ENCODE peak calls at places on chromosomes 4 and X, in four cellular contexts. E, V, I and U are unnamed samples.

GRCh38 chr4:171588146-171588545 is 225.1 kb upstream of the GALNTL6 start:
- DNase-seq in V (no peak), I (no peak), E (no peak), U (no peak)

GRCh38 chr4:187940299-187940698 is 55.3 kb upstream of the ZFP42 start:
- DNase-seq in I (no peak), E (no peak), V (no peak), U (no peak)

GRCh38 chr4:184347251-184348239 is 126.8 kb downstream of the IRF2 start:
- DNase-seq in I (no peak), E (peak), V (peak), U (no peak)

GRCh38 chrX:23838953-23839352 is 56.0 kb downstream of the SAT1 start:
- DNase-seq in E (no peak), V (no peak), I (no peak), U (no peak)

GRCh38 chr4:33961751-33962150 is 2282.6 kb downstream of the ARAP2 start:
- DNase-seq in I (no peak), V (no peak), E (no peak), U (no peak)

GRCh38 chr4:83282049-83282535 is 2.5 kb downstream of the COQ2 start:
- DNase-seq in E (no peak), I (no peak), V (peak), U (peak)

GRCh38 chr4:27861802-27862201 is 1001.2 kb downstream of the STIM2 start:
- DNase-seq in E (no peak), V (no peak), I (no peak), U (no peak)

GRCh38 chr4:30767147-30767546 is 47.0 kb downstream of the PCDH7 start:
- DNase-seq in I (no peak), V (no peak), E (no peak), U (no peak)

GRCh38 chr4:81049861-81050423 is 19.4 kb downstream of the BMP3 start:
- DNase-seq in E (no peak), I (no peak), V (no peak), U (no peak)

GRCh38 chr4:54400802-54401201 is 171.7 kb downstream of the PDGFRA start:
- DNase-seq in E (no peak), I (no peak), V (peak), U (no peak)

GRCh38 chrX:47093248-47093647 is 15.0 kb downstream of the RGN start:
- DNase-seq in E (no peak), V (peak), I (no peak), U (peak)

GRCh38 chrX:134013092-134013497 is 27.7 kb upstream of the GPC3 start:
- DNase-seq in V (no peak), I (no peak), E (no peak), U (no peak)

GRCh38 chrX:71949363-71949762 is 38.7 kb downstream of the NHSL2 start:
- DNase-seq in V (no peak), I (no peak), E (no peak), U (no peak)

GRCh38 chrX:131747173-131747572 is 203.3 kb downstream of the OR13H1 start:
- DNase-seq in I (no peak), V (peak), E (peak), U (no peak)

GRCh38 chrX:83512111-83512510 is 4.0 kb downstream of the POU3F4 start:
- DNase-seq in E (no peak), V (no peak), I (no peak), U (no peak)

GRCh38 chrX:83509246-83509801 is 1.2 kb downstream of the POU3F4 start:
- DNase-seq in E (no peak), V (no peak), I (no peak), U (no peak)

GRCh38 chrX:83508526-83509245 is 596 bp downstream of the POU3F4 start:
- DNase-seq in I (no peak), E (no peak), V (no peak), U (no peak)

GRCh38 chrX:83511208-83511607 is 3.1 kb downstream of the POU3F4 start:
- DNase-seq in I (no peak), E (no peak), V (no peak), U (no peak)

GRCh38 chrX:83510466-83511181 is 2.5 kb downstream of the POU3F4 start:
- DNase-seq in V (no peak), E (no peak), I (no peak), U (no peak)
- TF ChIP-seq POLR2A in V (no peak), E (no peak), I (no peak), U (no peak)

GRCh38 chr4:24794916-24795665 is at the start of gene SOD3:
- DNase-seq in I (peak), E (no peak), V (no peak), U (peak)
- TF ChIP-seq POLR2A in I (peak), E (no peak), V (no peak), U (no peak)

GRCh38 chr4:153342751-153343552 is 1.5 kb upstream of the MND1 start:
- DNase-seq in I (no peak), V (no peak), E (no peak), U (no peak)

GRCh38 chr4:153346031-153346430 is 1.5 kb downstream of the MND1 start:
- DNase-seq in V (no peak), I (no peak), E (no peak), U (no peak)

GRCh38 chr4:153345011-153345981 is 808 bp downstream of the MND1 start:
- DNase-seq in I (no peak), V (peak), E (no peak), U (peak)

GRCh38 chr4:153346563-153346962 is 2.1 kb downstream of the MND1 start:
- DNase-seq in E (no peak), I (no peak), V (no peak), U (no peak)

DNA sequence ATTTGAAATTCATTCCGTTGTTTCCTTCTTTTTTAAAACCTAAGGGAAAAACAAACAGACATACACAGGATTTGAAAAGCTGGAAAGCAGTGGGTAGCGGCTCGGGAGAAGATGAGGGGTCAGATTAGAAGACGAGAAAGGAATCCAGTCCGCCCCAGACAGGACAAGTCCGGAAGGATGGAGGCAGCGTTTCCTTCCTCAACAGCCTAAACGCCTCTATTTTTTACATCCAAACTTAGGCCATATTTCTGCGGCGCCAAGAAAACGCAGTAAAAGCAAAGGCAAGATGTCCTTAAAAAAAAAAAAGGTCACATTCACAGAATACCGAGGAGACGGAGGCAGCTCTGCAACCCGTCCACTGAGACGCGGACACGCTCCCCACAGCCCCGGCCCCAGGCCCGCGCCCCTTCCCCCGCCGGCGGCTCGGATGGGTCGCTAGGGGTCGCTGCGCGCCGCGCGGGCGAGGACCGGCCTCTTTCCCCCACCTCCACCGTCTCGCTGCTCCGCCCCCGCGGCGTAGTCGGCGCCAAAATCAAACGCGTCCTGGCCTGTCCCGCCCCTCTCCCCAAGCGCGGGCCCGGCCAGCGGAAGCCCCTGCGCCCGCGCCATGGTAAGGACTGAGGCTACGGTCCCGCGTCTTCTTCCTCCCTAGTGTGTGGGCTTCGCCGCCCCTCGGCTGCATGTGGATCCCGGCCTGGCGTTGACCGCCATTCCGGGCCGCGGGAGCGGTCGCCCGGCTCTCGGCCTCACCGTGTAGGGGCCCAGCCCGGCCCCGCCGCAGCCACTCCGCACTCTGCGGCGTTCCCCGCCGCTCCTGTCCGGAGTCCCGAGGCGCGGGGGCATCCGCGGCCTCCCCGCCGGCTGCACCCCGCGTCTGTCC is at the start of gene MND1:
- DNase-seq in E (no peak), I (peak), V (peak), U (peak)
- TF ChIP-seq POLR2A in E (peak), I (no peak), V (peak), U (peak)

DNA sequence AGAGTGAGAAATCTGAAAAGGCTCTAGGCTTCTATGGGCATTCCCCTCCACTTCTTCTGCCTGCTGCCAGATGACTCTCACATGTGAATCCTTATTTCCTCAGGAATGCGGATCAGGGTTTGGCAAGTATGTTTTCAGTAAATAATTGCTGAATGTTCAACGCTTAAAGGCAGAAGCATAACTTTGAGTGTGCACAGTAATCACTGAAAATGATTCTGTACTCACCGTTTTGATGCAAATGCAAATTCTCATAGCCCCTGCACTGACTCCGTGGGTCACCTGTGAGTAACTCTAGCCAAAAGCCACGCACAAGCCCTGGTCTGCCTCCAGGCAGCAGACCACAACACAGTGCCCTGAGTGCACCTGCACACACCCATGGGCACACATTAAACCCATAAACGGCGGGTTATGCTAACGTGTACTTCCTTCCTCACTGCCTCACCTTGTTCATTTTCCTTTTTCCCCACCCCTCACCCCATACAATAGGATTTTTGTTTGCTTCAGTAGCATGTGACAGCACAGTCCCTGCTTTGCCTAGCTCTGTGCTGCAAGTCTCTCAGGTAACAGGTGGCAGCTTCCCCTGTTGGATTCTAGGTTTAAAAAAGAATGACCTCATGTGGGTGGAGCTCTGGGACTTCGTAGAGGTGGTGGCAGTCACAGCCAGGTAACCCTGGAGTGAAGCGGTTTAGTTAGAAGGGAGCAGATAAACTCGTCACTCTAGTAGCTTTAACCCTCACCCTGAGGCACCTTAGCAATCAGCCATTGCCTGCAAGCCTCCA is at the start of gene ARHGEF38:
- DNase-seq in V (peak), I (no peak), E (no peak), U (no peak)
- TF ChIP-seq POLR2A in V (no peak), I (no peak), E (no peak), U (no peak)

GRCh38 chr4:55406545-55406944 is 10.8 kb downstream of the TMEM165 start:
- DNase-seq in V (no peak), E (no peak), I (no peak), U (no peak)

GRCh38 chr4:55409468-55410171 is 13.9 kb downstream of the TMEM165 start:
- DNase-seq in I (no peak), V (no peak), E (peak), U (no peak)

GRCh38 chr4:55407764-55408163 is 12.0 kb downstream of the TMEM165 start:
- DNase-seq in E (no peak), V (no peak), I (no peak), U (no peak)

GRCh38 chr4:55405073-55405472 is 9.3 kb downstream of the TMEM165 start:
- DNase-seq in I (no peak), E (no peak), V (no peak), U (no peak)

GRCh38 chr4:55407119-55407518 is 11.4 kb downstream of the TMEM165 start:
- DNase-seq in V (no peak), I (no peak), E (no peak), U (no peak)
- TF ChIP-seq POLR2A in V (no peak), I (no peak), E (no peak), U (no peak)

DNA sequence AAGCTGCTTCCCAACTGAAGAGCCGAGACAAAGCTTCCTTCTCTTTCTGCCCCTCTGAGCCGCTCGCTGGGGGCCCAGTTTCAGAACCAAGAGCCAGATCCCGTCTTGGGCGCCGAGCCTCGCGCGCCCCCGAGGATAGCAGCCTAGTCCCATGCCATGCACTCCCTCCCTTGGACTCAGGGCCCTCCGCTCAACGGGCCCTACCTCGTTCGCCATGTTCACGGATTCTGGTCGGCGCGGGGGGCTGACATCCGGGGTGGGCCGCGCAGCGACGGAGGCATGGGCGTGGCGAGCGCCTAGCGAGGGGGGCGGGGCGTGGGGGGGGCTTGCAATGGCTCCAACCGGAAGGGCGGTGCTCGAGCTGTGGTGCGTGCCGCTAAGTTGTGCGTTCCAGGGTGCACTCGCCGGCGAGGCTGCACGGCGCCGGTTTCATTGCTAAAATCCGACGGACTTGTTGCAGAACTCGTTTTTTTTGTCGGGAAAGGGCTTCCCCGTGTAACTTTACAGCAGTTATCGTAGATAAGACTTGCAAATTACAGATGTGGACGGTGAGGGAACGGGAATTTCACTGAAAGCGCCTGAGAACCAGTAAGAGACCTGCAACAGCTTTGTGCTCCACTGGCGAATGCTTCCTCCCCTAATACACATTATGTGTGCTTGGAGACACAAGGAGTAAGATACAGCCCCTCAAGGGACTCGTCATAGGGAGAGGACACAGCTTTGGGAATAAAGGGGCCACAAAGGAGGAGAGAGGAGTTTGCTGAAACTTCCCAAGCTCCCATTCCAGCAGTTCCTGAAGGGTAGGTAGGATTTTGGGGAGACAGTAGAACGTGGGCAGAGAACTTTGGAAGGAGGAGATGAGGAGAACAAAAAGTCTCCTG is at the start of gene ADH5:
- DNase-seq in E (peak), I (peak), V (peak), U (peak)
- TF ChIP-seq POLR2A in E (peak), I (peak), V (peak), U (peak)